ENCODE peak calls at places on chromosomes 5 and 9, in six cellular contexts. Y is breast epithelium, D is AG04449, N is A549, R is foreskin fibroblast, Q is uterus. I is an unnamed sample.

GRCh38 chr9:22148876-22149637 is 140.0 kb upstream of the CDKN2B start:
- DNase-seq in Y (no peak), D (no peak), N (no peak), R (peak), Q (no peak), I (no peak)

GRCh38 chr9:134892820-134893420 is 12.3 kb downstream of the FCN2 start:
- DNase-seq in Y (no peak), D (no peak), N (no peak), R (no peak), Q (no peak), I (no peak)

GRCh38 chr5:10607023-10607665 is 43.3 kb downstream of the ANKRD33B start:
- DNase-seq in Y (no peak), D (no peak), N (no peak), R (peak), Q (no peak), I (no peak)

GRCh38 chr9:103899836-103900235 is 194.3 kb upstream of the SMC2 start:
- DNase-seq in Y (no peak), D (no peak), N (no peak), R (no peak), Q (no peak), I (no peak)

GRCh38 chr9:91078041-91078441 is 276.4 kb downstream of the SYK start:
- DNase-seq in Y (no peak), D (no peak), N (no peak), R (peak), Q (no peak), I (no peak)

GRCh38 chr9:6549106-6549505 is 96.4 kb downstream of the GLDC start:
- DNase-seq in Y (no peak), D (no peak), N (no peak), R (no peak), Q (no peak), I (no peak)

GRCh38 chr9:132411091-132411508 is 1.1 kb downstream of the CFAP77 start:
- DNase-seq in Y (no peak), D (no peak), N (peak), R (peak), Q (peak), I (no peak)

GRCh38 chr9:130053504-130054427 is at the start of gene GPR107:
- DNase-seq in Y (peak), D (no peak), N (peak), R (peak), Q (peak), I (no peak)

GRCh38 chr9:137799630-137799983 is 78.0 kb upstream of the CACNA1B start:
- DNase-seq in Y (no peak), D (no peak), N (no peak), R (no peak), Q (no peak), I (no peak)

GRCh38 chr9:94860678-94861588 is 134.4 kb downstream of the AOPEP start:
- DNase-seq in Y (no peak), D (peak), N (no peak), R (peak), Q (no peak), I (peak)

GRCh38 chr5:52838306-52839015 is 50.7 kb downstream of the ITGA1 start:
- DNase-seq in Y (no peak), D (no peak), N (no peak), R (no peak), Q (no peak), I (no peak)

GRCh38 chr9:134325813-134326753 is at the start of gene RXRA:
- DNase-seq in Y (peak), D (peak), N (peak), R (peak), Q (peak), I (peak)

GRCh38 chr9:96566401-96567202 is 53.0 kb downstream of the CDC14B start:
- DNase-seq in Y (peak), D (no peak), N (peak), R (peak), Q (peak), I (no peak)

GRCh38 chr5:60945760-60946253 is 802 bp downstream of the NDUFAF2 start:
- DNase-seq in Y (no peak), D (no peak), N (peak), R (peak), Q (no peak), I (peak)

GRCh38 chr5:40497573-40497972 is 182.1 kb upstream of the PTGER4 start:
- DNase-seq in Y (no peak), D (peak), N (no peak), R (peak), Q (no peak), I (no peak)

GRCh38 chr9:70615566-70616138 is 201.2 kb upstream of the KLF9 start:
- DNase-seq in Y (no peak), D (no peak), N (no peak), R (no peak), Q (no peak), I (no peak)

GRCh38 chr5:35861718-35862117 is 5.0 kb downstream of the IL7R start:
- DNase-seq in Y (no peak), D (no peak), N (no peak), R (peak), Q (no peak), I (no peak)

GRCh38 chr5:176562189-176562588 is 13.0 kb downstream of the CDHR2 start:
- DNase-seq in Y (no peak), D (no peak), N (no peak), R (no peak), Q (no peak), I (no peak)

GRCh38 chr9:15286288-15286834 is 20.7 kb downstream of the TTC39B start:
- DNase-seq in Y (no peak), D (no peak), N (no peak), R (no peak), Q (no peak), I (no peak)

GRCh38 chr5:159951387-159951786 is 35.1 kb downstream of the ADRA1B start:
- DNase-seq in Y (no peak), D (no peak), N (peak), R (no peak), Q (no peak), I (no peak)

GRCh38 chr9:11190719-11191118 is 577.9 kb upstream of the PTPRD start:
- DNase-seq in Y (no peak), D (no peak), N (no peak), R (no peak), Q (no peak), I (no peak)

GRCh38 chr9:107983191-107983603 is 493.6 kb upstream of the KLF4 start:
- DNase-seq in Y (no peak), D (no peak), N (no peak), R (peak), Q (no peak), I (no peak)

GRCh38 chr5:25763781-25764180 is 1119.0 kb upstream of the CDH10 start:
- DNase-seq in Y (no peak), D (no peak), N (no peak), R (no peak), Q (no peak), I (no peak)

GRCh38 chr9:28212979-28213378 is 639.7 kb upstream of the C9orf72 start:
- DNase-seq in Y (no peak), D (peak), N (peak), R (peak), Q (no peak), I (peak)

DNA sequence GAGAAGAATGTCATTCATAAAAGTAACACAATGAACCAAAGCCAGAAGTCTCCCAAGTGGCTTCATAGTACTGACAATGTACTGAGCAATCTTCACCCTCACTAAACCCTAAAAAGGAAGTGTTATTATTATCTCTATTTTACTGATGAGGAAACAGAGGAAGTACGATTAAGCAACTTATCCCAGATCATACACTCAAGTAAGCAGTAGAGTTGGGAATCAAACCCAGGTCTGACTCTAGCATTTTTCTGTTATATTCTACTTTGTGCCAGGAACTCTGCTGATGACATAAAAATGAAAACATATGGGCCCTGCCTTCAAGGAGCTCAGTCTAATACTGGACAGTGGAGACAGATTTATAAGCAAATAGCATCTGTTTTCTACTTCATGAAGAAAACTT is 109.2 kb downstream of the RAPGEF6 start:
- DNase-seq in Y (no peak), D (no peak), N (no peak), R (no peak), Q (no peak), I (no peak)
- TF ChIP-seq CTCF in Y (no peak), D (no peak), N (no peak), R (no peak), Q (no peak), I (no peak)

GRCh38 chr5:115600771-115601170 is 1.5 kb downstream of the TICAM2 start:
- DNase-seq in Y (no peak), D (no peak), N (no peak), R (peak), Q (no peak), I (no peak)

GRCh38 chr5:115607935-115608334 is 5.7 kb upstream of the TICAM2 start:
- DNase-seq in Y (no peak), D (no peak), N (no peak), R (no peak), Q (no peak), I (no peak)

GRCh38 chr5:115602585-115603125 is 376 bp upstream of the TICAM2 start:
- DNase-seq in Y (no peak), D (no peak), N (no peak), R (no peak), Q (no peak), I (no peak)

GRCh38 chr5:115601709-115602584 is at the start of gene TICAM2:
- DNase-seq in Y (peak), D (no peak), N (peak), R (peak), Q (peak), I (no peak)

DNA sequence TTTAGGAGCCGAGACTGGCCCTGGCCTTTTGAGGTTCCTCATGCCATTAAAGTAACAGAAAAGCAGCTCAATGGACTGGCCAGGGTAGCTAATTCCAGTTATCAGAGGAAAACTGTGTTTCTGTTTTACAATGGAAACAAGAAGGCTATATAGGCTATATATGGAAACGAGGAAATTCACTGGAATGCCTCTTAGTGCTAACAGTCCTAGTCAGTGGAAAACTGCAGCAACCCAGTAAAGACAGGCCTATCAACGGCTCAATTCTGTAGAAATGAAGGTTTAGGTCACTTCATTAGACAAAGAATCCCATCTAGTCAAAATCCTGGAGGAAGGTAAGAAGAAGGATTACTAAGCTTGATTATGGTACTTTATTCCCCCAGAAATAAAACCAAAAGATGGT is 3.2 kb upstream of the TICAM2 start:
- DNase-seq in Y (no peak), D (no peak), N (no peak), R (no peak), Q (no peak), I (no peak)
- H3K4me3 ChIP-seq in Y (no peak), D (no peak), N (no peak), R (no peak), Q (no peak), I (no peak)

GRCh38 chr5:54571462-54571861 is 53.9 kb downstream of the SNX18 start:
- DNase-seq in Y (no peak), D (no peak), N (no peak), R (no peak), Q (no peak), I (no peak)
- TF ChIP-seq CTCF in Y (no peak), D (no peak), N (no peak), R (no peak), Q (no peak), I (no peak)

GRCh38 chr9:98941946-98942523 is 1.7 kb upstream of the COL15A1 start:
- DNase-seq in Y (no peak), D (no peak), N (no peak), R (no peak), Q (no peak), I (no peak)

GRCh38 chr9:98940278-98940677 is 3.4 kb upstream of the COL15A1 start:
- DNase-seq in Y (no peak), D (no peak), N (no peak), R (no peak), Q (no peak), I (no peak)

GRCh38 chr9:98942906-98943681 is 613 bp upstream of the COL15A1 start:
- DNase-seq in Y (no peak), D (no peak), N (no peak), R (peak), Q (no peak), I (no peak)

GRCh38 chr9:98943682-98944129 is at the start of gene COL15A1:
- DNase-seq in Y (no peak), D (no peak), N (peak), R (peak), Q (peak), I (no peak)

DNA sequence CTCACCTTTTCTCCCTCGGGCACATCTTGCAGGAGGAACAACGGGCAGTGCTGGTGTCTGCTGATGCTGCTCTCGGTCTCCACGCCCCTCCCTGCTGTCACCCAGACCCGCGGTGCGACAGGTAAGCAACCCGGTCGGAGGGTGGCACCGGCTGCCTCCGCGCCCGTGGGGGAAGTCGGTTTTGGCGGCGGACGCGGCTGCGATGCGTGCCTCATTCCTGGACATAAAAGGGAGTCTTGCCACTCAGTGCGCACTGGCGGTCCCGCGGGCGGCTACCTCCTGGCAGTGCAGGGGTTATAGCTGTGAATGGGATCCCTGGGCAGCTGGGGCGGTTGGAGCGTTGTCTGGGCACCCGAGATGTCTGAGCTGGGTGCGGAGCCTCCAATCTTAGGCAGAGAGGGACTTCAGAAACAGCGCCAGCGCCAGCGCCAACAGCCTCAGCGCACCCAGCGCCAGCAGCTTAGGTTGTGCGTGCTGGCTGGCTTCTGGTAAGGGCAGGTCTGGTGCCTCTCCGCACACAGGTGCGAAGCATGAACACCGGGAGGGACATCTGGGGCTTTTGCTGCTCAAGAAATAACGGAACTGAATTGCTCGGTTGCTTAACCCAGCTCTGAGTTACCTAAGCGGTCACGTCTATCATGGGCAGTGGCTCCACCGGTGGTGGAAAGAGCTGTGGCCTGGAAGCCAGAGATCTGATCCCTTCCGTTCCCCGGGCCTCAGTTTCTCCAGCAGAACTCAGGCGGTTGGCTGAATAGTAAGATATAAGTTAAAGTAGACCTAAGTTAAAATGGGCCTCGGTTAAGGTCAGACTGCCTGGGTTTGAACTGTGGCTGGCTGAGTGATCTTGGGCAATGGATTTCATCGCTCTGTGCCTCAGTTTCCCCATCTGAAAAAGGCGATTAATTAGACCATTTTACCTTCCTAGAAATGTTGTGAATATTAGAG is 695 bp downstream of the COL15A1 start:
- DNase-seq in Y (no peak), D (no peak), N (peak), R (peak), Q (peak), I (no peak)
- H3K4me3 ChIP-seq in Y (peak), D (peak), N (peak), R (peak), Q (peak), I (peak)

DNA sequence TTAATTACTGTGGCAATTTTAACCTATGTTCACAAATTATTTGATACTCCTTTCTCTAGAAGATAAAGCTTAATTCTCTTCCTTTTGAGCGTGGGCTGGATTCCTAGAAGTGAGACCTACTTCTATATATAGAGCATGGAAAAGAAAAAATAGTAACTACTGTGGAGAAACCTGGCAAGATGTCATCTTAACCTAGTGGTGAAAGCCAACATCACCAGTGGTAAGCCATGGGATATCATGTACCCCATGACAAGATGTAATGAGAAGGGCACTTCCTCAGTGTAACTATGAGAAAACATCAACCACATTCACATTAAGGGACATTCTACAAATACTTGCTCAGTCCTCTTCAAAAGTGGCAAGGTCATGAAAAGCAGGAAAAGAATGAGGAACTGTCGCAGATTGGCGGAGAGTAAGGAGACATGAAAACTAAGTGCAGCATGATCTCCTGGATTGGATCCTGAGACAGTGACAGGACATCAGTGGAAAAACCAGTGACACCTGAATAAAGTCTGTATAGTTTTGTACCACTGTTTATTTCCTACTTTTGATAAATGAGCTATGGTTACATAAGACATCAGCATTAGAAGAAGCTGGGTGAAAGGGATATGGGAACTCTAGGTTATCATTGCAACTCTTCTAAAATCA is 65.4 kb downstream of the PRRC1 start:
- DNase-seq in Y (no peak), D (no peak), N (no peak), R (no peak), Q (no peak), I (no peak)
- TF ChIP-seq CTCF in Y (no peak), D (no peak), N (no peak), R (no peak), Q (no peak), I (no peak)

DNA sequence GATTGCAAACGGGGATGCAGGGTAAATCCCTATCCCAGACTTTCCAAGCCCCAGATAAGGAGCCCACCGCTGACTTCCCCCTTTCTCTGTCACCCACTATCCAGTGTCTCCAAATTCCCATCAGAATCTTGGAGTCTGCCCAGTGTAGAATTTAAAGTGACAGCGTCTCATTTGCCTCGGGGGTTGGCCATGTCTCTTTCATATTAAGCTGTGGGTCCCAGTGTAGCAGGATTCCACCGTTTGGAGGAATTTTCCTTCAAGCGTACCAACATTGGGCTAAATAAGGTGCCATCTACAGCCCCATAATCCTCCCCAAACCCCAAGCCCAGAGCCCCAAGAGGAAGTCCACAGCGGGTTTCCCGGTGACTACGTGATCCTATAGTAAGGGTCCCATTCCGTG is 1.1 kb downstream of the BRINP1 start:
- DNase-seq in Y (no peak), D (no peak), N (no peak), R (no peak), Q (no peak), I (no peak)
- H3K4me3 ChIP-seq in Y (peak), D (no peak), N (peak), R (no peak), Q (no peak), I (peak)

GRCh38 chr5:171924493-171925122 is 81.8 kb downstream of the FBXW11 start:
- DNase-seq in Y (peak), D (no peak), N (no peak), R (no peak), Q (no peak), I (no peak)

GRCh38 chr5:171931163-171931562 is 75.3 kb downstream of the FBXW11 start:
- DNase-seq in Y (no peak), D (no peak), N (no peak), R (no peak), Q (no peak), I (no peak)

GRCh38 chr5:171926311-171926710 is 80.1 kb downstream of the FBXW11 start:
- DNase-seq in Y (no peak), D (no peak), N (no peak), R (no peak), Q (no peak), I (no peak)

GRCh38 chr5:171927345-171927941 is 79.0 kb downstream of the FBXW11 start:
- DNase-seq in Y (no peak), D (no peak), N (no peak), R (peak), Q (no peak), I (no peak)
- TF ChIP-seq CTCF in Y (no peak), D (peak), N (peak), R (peak), Q (no peak), I (peak)

GRCh38 chr5:96433066-96433447 is at the start of gene PCSK1:
- DNase-seq in Y (no peak), D (no peak), N (no peak), R (peak), Q (no peak), I (no peak)
- H3K4me3 ChIP-seq in Y (peak), D (no peak), N (no peak), R (no peak), Q (no peak), I (peak)

GRCh38 chr9:128257086-128257825 is 18.6 kb downstream of the GOLGA2 start:
- DNase-seq in Y (no peak), D (no peak), N (no peak), R (no peak), Q (no peak), I (no peak)

GRCh38 chr9:128260340-128260739 is 15.5 kb downstream of the GOLGA2 start:
- DNase-seq in Y (no peak), D (no peak), N (no peak), R (no peak), Q (no peak), I (no peak)

GRCh38 chr9:128257907-128258306 is 17.9 kb downstream of the GOLGA2 start:
- DNase-seq in Y (no peak), D (no peak), N (no peak), R (no peak), Q (no peak), I (no peak)

GRCh38 chr9:128258326-128258725 is 17.5 kb downstream of the GOLGA2 start:
- DNase-seq in Y (no peak), D (no peak), N (no peak), R (no peak), Q (no peak), I (no peak)

GRCh38 chr9:128259156-128259555 is 16.7 kb downstream of the GOLGA2 start:
- DNase-seq in Y (no peak), D (no peak), N (no peak), R (no peak), Q (no peak), I (no peak)
- TF ChIP-seq CTCF in Y (no peak), D (no peak), N (no peak), R (no peak), Q (no peak), I (no peak)